ENCODE peak calls at places on chromosomes 4 and X, in seven cellular contexts. V, J, B, G, R, U and E are unnamed samples.

GRCh38 chr4:101040776-101041175 is 306.6 kb downstream of the PPP3CA start:
- DNase-seq in V (no peak), J (no peak), B (no peak), G (no peak), R (no peak), U (no peak), E (no peak)

GRCh38 chrX:43375146-43375545 is 281.0 kb upstream of the MAOA start:
- DNase-seq in V (no peak), J (no peak), B (no peak), G (no peak), R (no peak), U (no peak), E (no peak)

GRCh38 chrX:25941087-25941486 is 197.1 kb upstream of the MAGEB18 start:
- DNase-seq in V (peak), J (no peak), B (peak), G (no peak), R (peak), U (no peak), E (peak)

GRCh38 chr4:174450452-174450851 is 71.8 kb downstream of the HPGD start:
- DNase-seq in V (no peak), J (no peak), B (no peak), G (no peak), R (no peak), U (no peak), E (no peak)

GRCh38 chrX:40207626-40208025 is 109.9 kb upstream of the BCOR start:
- DNase-seq in V (no peak), J (no peak), B (peak), G (no peak), R (peak), U (peak), E (peak)

GRCh38 chrX:29813174-29813573 is 402.2 kb upstream of the MAGEB2 start:
- DNase-seq in V (no peak), J (no peak), B (no peak), G (no peak), R (no peak), U (no peak), E (no peak)

GRCh38 chrX:46554942-46555341 is 9.7 kb upstream of the ZNF674 start:
- DNase-seq in V (peak), J (no peak), B (peak), G (peak), R (peak), U (no peak), E (peak)

GRCh38 chr4:56863441-56864129 is 42.1 kb upstream of the SPINK2 start:
- DNase-seq in V (no peak), J (no peak), B (peak), G (no peak), R (peak), U (peak), E (peak)

GRCh38 chr4:17027495-17027894 is 129.1 kb upstream of the LDB2 start:
- DNase-seq in V (no peak), J (no peak), B (peak), G (peak), R (peak), U (no peak), E (peak)

GRCh38 chr4:57080781-57081650 is 29.2 kb downstream of the IGFBP7 start:
- DNase-seq in V (no peak), J (no peak), B (peak), G (no peak), R (peak), U (no peak), E (peak)

GRCh38 chrX:45622538-45622937 is 421.9 kb upstream of the DIPK2B start:
- DNase-seq in V (no peak), J (no peak), B (peak), G (no peak), R (no peak), U (no peak), E (peak)

GRCh38 chrX:106959897-106960296 is 39.7 kb downstream of the CLDN2 start:
- DNase-seq in V (peak), J (no peak), B (peak), G (peak), R (peak), U (no peak), E (peak)

GRCh38 chr4:108774809-108775530 is 12.1 kb upstream of the ETNPPL start:
- DNase-seq in V (peak), J (no peak), B (no peak), G (no peak), R (peak), U (no peak), E (no peak)

GRCh38 chrX:12679522-12679921 is 111.7 kb upstream of the PRPS2 start:
- DNase-seq in V (no peak), J (no peak), B (no peak), G (no peak), R (no peak), U (no peak), E (no peak)

GRCh38 chr4:177964061-177964460 is 521.8 kb upstream of the AGA start:
- DNase-seq in V (no peak), J (no peak), B (no peak), G (no peak), R (no peak), U (no peak), E (peak)

GRCh38 chr4:14008494-14008893 is 381.0 kb upstream of the BOD1L1 start:
- DNase-seq in V (no peak), J (no peak), B (no peak), G (no peak), R (no peak), U (no peak), E (no peak)

GRCh38 chrX:40440841-40441240 is 139.9 kb upstream of the ATP6AP2 start:
- DNase-seq in V (no peak), J (no peak), B (no peak), G (no peak), R (no peak), U (no peak), E (no peak)

GRCh38 chr4:28788929-28789490 is 1928.4 kb downstream of the STIM2 start:
- DNase-seq in V (peak), J (no peak), B (no peak), G (no peak), R (peak), U (no peak), E (no peak)

GRCh38 chr4:113407409-113407808 is 354.1 kb downstream of the CAMK2D start:
- DNase-seq in V (peak), J (no peak), B (no peak), G (no peak), R (no peak), U (no peak), E (no peak)

GRCh38 chr4:118957683-118958082 is 69.0 kb downstream of the SYNPO2 start:
- DNase-seq in V (no peak), J (no peak), B (peak), G (no peak), R (no peak), U (no peak), E (peak)